ENCODE peak calls at places on chromosomes 13 and 19, in four cellular contexts. L is H54, C is IMR-90, V is stomach. T is an unnamed sample.
A peak's percentile ranks its signal among the peaks of the same experiment; 100 is the strongest.

GRCh38 chr19:47716270-47716937 is 3.2 kb downstream of the EHD2 start:
- DNase-seq in V (no peak), L (no peak), C (no peak), T (no peak)

GRCh38 chr13:114203536-114203935 is 24.5 kb downstream of the CFAP97D2 start:
- DNase-seq in V (no peak), L (no peak), C (no peak), T (no peak)

GRCh38 chr19:23716792-23717191 is 29.8 kb upstream of the ZNF675 start:
- DNase-seq in C (no peak), L (no peak), V (no peak), T (no peak)

GRCh38 chr19:55519461-55520311 is 17.2 kb downstream of the SBK2 start:
- DNase-seq in L (peak; percentile 97), C (peak; percentile 98), V (no peak), T (peak; percentile 72)

GRCh38 chr13:93304134-93304533 is 77.5 kb downstream of the GPC6 start:
- DNase-seq in C (no peak), V (no peak), L (no peak), T (no peak)

GRCh38 chr13:58792854-58793253 is 1161.3 kb downstream of the PCDH17 start:
- DNase-seq in L (no peak), C (no peak), V (no peak), T (no peak)

GRCh38 chr19:36257512-36257876 is 42.6 kb downstream of the ZNF146 start:
- DNase-seq in V (no peak), L (no peak), C (no peak), T (no peak)

GRCh38 chr13:74930402-74931165 is 551.4 kb downstream of the TBC1D4 start:
- DNase-seq in C (peak; percentile 61), V (no peak), L (peak; percentile 5), T (no peak)

GRCh38 chr19:32464279-32464678 is 58.7 kb downstream of the DPY19L3 start:
- DNase-seq in V (no peak), C (peak; percentile 10), L (no peak), T (no peak)

GRCh38 chr13:44426461-44426860 is 52.8 kb downstream of the SERP2 start:
- DNase-seq in V (no peak), L (no peak), C (no peak), T (no peak)

GRCh38 chr19:41339936-41340335 is 13.8 kb downstream of the TGFB1 start:
- DNase-seq in V (no peak), C (peak; percentile 61), L (no peak), T (no peak)

GRCh38 chr19:31539386-31539785 is 190.2 kb upstream of the TSHZ3 start:
- DNase-seq in C (no peak), L (no peak), V (no peak), T (no peak)

GRCh38 chr19:10683582-10683981 is 17.7 kb upstream of the QTRT1 start:
- DNase-seq in C (no peak), V (no peak), L (no peak), T (no peak)

GRCh38 chr13:112510002-112510780 is 77.8 kb downstream of the TUBGCP3 start:
- DNase-seq in L (peak; percentile 69), V (no peak), C (peak; percentile 71), T (no peak)

GRCh38 chr13:112516218-112516617 is 71.7 kb downstream of the TUBGCP3 start:
- DNase-seq in L (no peak), C (no peak), V (no peak), T (no peak)

GRCh38 chr13:112510987-112511715 is 76.8 kb downstream of the TUBGCP3 start:
- DNase-seq in L (no peak), C (no peak), V (no peak), T (no peak)

GRCh38 chr13:112509190-112509589 is 78.8 kb downstream of the TUBGCP3 start:
- DNase-seq in V (no peak), L (no peak), C (no peak), T (no peak)

DNA sequence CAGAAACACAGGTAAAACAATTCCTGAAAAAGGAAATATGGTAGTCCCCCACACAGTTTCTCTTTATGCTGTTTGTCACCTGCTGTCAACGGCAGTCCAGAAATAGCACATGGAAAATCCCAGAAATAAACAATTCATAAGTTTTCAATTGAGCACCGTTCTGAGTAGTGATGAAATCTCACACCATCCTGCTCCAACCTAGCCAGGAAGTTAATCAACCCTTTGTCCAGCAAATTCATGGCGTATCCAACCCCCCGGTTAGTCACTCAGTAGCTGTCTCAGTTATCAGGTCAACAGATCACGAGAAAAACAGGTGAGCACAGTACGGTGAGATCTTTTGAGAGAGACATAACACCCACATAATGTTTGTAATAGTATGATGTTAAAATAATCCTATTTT is 74.2 kb downstream of the TUBGCP3 start:
- DNase-seq in C (no peak), L (no peak), V (no peak), T (no peak)
- TF ChIP-seq POLR2A in C (no peak), L (no peak), V (no peak), T (no peak)

DNA sequence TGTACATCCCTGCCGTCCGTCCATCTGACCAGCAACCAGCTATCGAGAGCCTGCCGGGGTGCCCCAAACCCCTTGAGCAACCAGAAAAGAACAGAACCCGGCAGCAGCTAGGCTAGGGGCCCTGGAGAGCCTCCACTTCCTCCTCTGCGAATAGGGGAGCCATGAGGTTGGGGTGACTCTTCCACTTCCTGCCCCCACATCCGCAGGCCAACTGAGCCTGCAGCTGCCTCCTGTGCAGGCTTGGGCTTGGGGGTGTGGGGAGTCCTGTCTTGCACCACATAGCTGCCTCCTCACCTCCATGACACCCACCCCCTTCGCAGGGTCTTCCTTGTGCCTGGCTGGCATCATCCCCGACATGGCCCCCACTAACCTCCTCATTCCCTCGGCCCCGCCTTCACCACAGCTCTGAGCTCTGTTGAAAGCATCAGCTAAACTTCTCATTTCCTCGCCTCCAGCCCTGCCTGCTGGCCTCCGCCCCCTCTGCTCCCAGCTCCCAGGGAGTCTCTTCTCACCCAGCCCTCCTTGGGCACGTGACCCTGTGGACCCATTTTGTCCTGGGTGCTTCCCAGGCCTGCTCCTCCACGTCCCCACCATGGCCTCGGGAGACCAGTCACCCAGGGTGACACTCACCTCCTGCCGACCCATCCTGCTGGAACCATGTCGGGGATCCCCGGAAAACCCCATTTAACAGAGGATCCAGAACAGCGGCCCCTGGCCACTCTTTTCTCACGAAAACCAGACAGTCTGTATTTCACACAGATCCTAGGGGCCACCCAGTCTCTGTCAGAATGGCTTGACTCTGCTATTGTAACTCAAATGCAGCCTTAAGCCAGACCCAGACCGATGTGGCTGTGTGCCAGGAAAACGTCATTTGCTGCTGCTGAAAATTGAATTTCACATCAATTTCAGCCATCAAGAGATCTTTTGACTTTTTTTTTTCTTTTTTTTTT is 50.4 kb downstream of the MYO9B start:
- DNase-seq in V (peak; percentile 47), L (no peak), C (peak; percentile 25), T (peak; percentile 55)
- TF ChIP-seq POLR2A in V (no peak), L (no peak), C (no peak), T (no peak)

DNA sequence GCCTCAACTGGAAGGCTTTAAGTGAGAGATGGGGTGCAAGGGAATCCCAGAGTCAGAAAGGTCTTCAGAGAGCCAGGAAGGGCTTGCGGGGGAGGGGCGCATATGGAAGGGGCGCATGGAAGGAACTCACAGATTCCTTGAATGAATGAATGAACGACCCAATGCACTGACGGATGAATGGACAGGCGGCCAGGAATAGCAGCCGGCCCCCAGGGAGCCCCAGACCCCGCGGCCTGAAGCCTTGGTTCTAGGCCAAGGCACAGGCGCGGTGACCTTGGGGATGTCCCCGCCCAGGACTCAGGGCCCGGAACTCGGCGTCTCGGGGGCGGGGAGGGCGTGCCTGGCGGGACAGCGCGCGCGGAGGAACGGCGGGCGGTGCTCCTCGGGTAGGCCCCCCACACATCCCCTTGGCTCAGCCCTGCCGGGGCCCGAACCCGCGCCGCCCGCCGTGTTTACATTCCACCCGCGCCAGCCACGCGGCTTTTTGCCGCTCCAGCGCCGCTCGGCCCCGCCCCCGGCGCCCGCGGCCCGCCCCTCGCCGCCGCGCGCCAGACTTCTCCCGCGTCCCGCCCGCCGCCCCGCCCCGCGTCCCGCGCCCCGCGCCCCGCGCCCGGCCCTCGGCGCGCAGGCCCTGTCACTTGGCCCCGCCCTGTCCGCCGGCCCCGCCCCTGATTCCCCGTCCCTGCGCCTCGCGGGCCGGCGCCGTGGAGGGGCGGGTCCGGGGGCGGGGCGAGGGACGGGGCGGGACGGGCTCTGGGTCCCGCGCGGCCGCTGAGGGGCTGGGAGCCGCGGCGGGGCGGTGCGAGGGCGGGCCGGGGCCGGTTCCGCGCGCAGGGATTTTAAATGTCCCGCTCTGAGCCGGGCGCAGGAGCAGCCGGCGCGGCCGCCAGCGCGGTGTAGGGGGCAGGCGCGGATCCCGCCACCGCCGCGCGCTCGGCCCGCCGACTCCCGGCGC is at the start of gene CCNE1:
- DNase-seq in C (peak; percentile 74), L (peak; percentile 96), V (peak; percentile 97), T (peak; percentile 81)
- TF ChIP-seq POLR2A in C (no peak), L (peak; percentile 65), V (no peak), T (peak; percentile 27)

DNA sequence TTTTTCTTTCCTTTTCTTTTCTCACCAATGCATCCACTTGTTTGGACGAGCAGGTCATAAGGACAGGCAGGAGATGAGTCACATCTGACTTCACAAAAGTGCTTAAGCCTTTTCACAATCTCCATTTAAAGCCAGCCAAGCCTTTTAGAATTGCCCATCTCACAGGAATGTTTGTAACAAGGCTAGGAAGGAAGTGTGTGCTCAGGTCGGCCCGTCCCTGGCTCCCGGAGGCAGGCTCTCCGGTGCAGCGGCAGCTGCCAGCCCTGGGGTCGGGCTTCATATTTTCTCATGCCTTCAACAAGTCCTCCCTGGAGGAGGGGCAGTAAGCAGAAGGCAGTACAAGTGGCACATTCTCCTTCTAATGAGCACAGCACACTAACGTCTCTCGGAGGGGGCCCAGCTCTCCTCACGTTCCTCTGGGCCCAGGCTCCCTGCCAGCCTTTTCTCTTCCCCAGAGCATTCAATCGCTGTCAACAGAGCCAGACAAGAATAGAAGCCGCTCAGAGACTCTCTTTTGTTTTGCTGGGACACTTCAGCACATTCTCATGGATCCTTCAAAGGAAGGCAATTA is 180.5 kb downstream of the COL4A1 start:
- DNase-seq in L (peak; percentile 84), V (no peak), C (peak; percentile 98), T (peak; percentile 47)
- TF ChIP-seq POLR2A in L (no peak), V (no peak), C (peak; percentile 29), T (peak; percentile 43)